ENCODE peak calls at places on chromosome 17, in eight cellular contexts. One of them, this sample, is unnamed. For H3K9me3, the result is how much of the 10 kb centered on the place peaks cover.

GRCh38 chr17:35774499-35774898 is 13.8 kb downstream of the C17orf50 start:
- DNase-seq in GM12878: no peak
- DNase-seq in CD4-positive, CD25-positive, alpha-beta regulatory T cell: no peak
- DNase-seq in AG04450: no peak
- DNase-seq in upper lobe of right lung: peak
- DNase-seq in HCT116: no peak
- DNase-seq in left ventricle myocardium inferior: no peak
- DNase-seq in stomach: peak
- DNase-seq in this sample: no peak

GRCh38 chr17:17723354-17724261 is 42.4 kb downstream of the RAI1 start:
- DNase-seq in GM12878: no peak
- DNase-seq in CD4-positive, CD25-positive, alpha-beta regulatory T cell: peak
- DNase-seq in AG04450: peak
- DNase-seq in upper lobe of right lung: no peak
- DNase-seq in HCT116: no peak
- DNase-seq in left ventricle myocardium inferior: no peak
- DNase-seq in stomach: no peak
- DNase-seq in this sample: no peak

GRCh38 chr17:74820037-74820436 is 39.6 kb downstream of the GRIN2C start:
- DNase-seq in GM12878: no peak
- DNase-seq in CD4-positive, CD25-positive, alpha-beta regulatory T cell: no peak
- DNase-seq in AG04450: no peak
- DNase-seq in upper lobe of right lung: no peak
- DNase-seq in HCT116: no peak
- DNase-seq in left ventricle myocardium inferior: no peak
- DNase-seq in stomach: no peak
- DNase-seq in this sample: no peak

GRCh38 chr17:17367931-17368330 is 64.8 kb downstream of the NT5M start:
- DNase-seq in GM12878: no peak
- DNase-seq in CD4-positive, CD25-positive, alpha-beta regulatory T cell: no peak
- DNase-seq in AG04450: no peak
- DNase-seq in upper lobe of right lung: peak
- DNase-seq in HCT116: no peak
- DNase-seq in left ventricle myocardium inferior: no peak
- DNase-seq in stomach: no peak
- DNase-seq in this sample: no peak

GRCh38 chr17:19024101-19025078 is 19.8 kb upstream of the FAM83G start:
- DNase-seq in GM12878: no peak
- DNase-seq in CD4-positive, CD25-positive, alpha-beta regulatory T cell: peak
- DNase-seq in AG04450: no peak
- DNase-seq in upper lobe of right lung: peak
- DNase-seq in HCT116: no peak
- DNase-seq in left ventricle myocardium inferior: peak
- DNase-seq in stomach: no peak
- DNase-seq in this sample: no peak

GRCh38 chr17:36877774-36878173 is 59.5 kb upstream of the LHX1 start:
- DNase-seq in GM12878: no peak
- DNase-seq in CD4-positive, CD25-positive, alpha-beta regulatory T cell: no peak
- DNase-seq in AG04450: no peak
- DNase-seq in upper lobe of right lung: no peak
- DNase-seq in HCT116: no peak
- DNase-seq in left ventricle myocardium inferior: no peak
- DNase-seq in stomach: no peak
- DNase-seq in this sample: no peak

GRCh38 chr17:51850206-51850605 is 308.3 kb downstream of the CA10 start:
- DNase-seq in GM12878: no peak
- DNase-seq in CD4-positive, CD25-positive, alpha-beta regulatory T cell: no peak
- DNase-seq in AG04450: no peak
- DNase-seq in upper lobe of right lung: no peak
- DNase-seq in HCT116: no peak
- DNase-seq in left ventricle myocardium inferior: no peak
- DNase-seq in stomach: no peak
- DNase-seq in this sample: no peak

GRCh38 chr17:83062818-83063671 is 16.4 kb upstream of the METRNL start:
- DNase-seq in GM12878: no peak
- DNase-seq in CD4-positive, CD25-positive, alpha-beta regulatory T cell: no peak
- DNase-seq in AG04450: no peak
- DNase-seq in upper lobe of right lung: peak
- DNase-seq in HCT116: no peak
- DNase-seq in left ventricle myocardium inferior: no peak
- DNase-seq in stomach: peak
- DNase-seq in this sample: no peak

GRCh38 chr17:14359251-14359939 is 58.5 kb downstream of the HS3ST3B1 start:
- DNase-seq in GM12878: peak
- DNase-seq in CD4-positive, CD25-positive, alpha-beta regulatory T cell: no peak
- DNase-seq in AG04450: no peak
- DNase-seq in upper lobe of right lung: no peak
- DNase-seq in HCT116: no peak
- DNase-seq in left ventricle myocardium inferior: no peak
- DNase-seq in stomach: no peak
- DNase-seq in this sample: peak

GRCh38 chr17:31490991-31491793 is 99.7 kb downstream of the RAB11FIP4 start:
- DNase-seq in GM12878: peak
- DNase-seq in CD4-positive, CD25-positive, alpha-beta regulatory T cell: peak
- DNase-seq in AG04450: no peak
- DNase-seq in upper lobe of right lung: no peak
- DNase-seq in HCT116: no peak
- DNase-seq in left ventricle myocardium inferior: no peak
- DNase-seq in stomach: no peak
- DNase-seq in this sample: no peak

GRCh38 chr17:75679706-75680201 is 12.6 kb downstream of the SAP30BP start:
- DNase-seq in GM12878: no peak
- DNase-seq in CD4-positive, CD25-positive, alpha-beta regulatory T cell: no peak
- DNase-seq in AG04450: no peak
- DNase-seq in upper lobe of right lung: no peak
- DNase-seq in HCT116: no peak
- DNase-seq in left ventricle myocardium inferior: no peak
- DNase-seq in stomach: peak
- DNase-seq in this sample: no peak

GRCh38 chr17:77444653-77445029 is 303.9 kb downstream of the SEC14L1 start:
- DNase-seq in GM12878: peak
- DNase-seq in CD4-positive, CD25-positive, alpha-beta regulatory T cell: peak
- DNase-seq in AG04450: no peak
- DNase-seq in upper lobe of right lung: no peak
- DNase-seq in HCT116: no peak
- DNase-seq in left ventricle myocardium inferior: peak
- DNase-seq in stomach: no peak
- DNase-seq in this sample: no peak

GRCh38 chr17:31688704-31689103 is 170.3 kb downstream of the COPRS start:
- DNase-seq in GM12878: no peak
- DNase-seq in CD4-positive, CD25-positive, alpha-beta regulatory T cell: no peak
- DNase-seq in AG04450: no peak
- DNase-seq in upper lobe of right lung: no peak
- DNase-seq in HCT116: no peak
- DNase-seq in left ventricle myocardium inferior: no peak
- DNase-seq in stomach: no peak
- DNase-seq in this sample: no peak

GRCh38 chr17:57365420-57365819 is 109.1 kb downstream of the MSI2 start:
- DNase-seq in GM12878: no peak
- DNase-seq in CD4-positive, CD25-positive, alpha-beta regulatory T cell: no peak
- DNase-seq in AG04450: no peak
- DNase-seq in upper lobe of right lung: no peak
- DNase-seq in HCT116: no peak
- DNase-seq in left ventricle myocardium inferior: no peak
- DNase-seq in stomach: no peak
- DNase-seq in this sample: no peak

GRCh38 chr17:57363580-57363979 is 107.3 kb downstream of the MSI2 start:
- DNase-seq in GM12878: no peak
- DNase-seq in CD4-positive, CD25-positive, alpha-beta regulatory T cell: no peak
- DNase-seq in AG04450: no peak
- DNase-seq in upper lobe of right lung: no peak
- DNase-seq in HCT116: no peak
- DNase-seq in left ventricle myocardium inferior: no peak
- DNase-seq in stomach: no peak
- DNase-seq in this sample: no peak

GRCh38 chr17:57366558-57367351 is 110.4 kb downstream of the MSI2 start:
- DNase-seq in GM12878: no peak
- DNase-seq in CD4-positive, CD25-positive, alpha-beta regulatory T cell: no peak
- DNase-seq in AG04450: no peak
- DNase-seq in upper lobe of right lung: no peak
- DNase-seq in HCT116: no peak
- DNase-seq in left ventricle myocardium inferior: peak
- DNase-seq in stomach: peak
- DNase-seq in this sample: no peak

GRCh38 chr17:57363998-57364645 is 107.8 kb downstream of the MSI2 start:
- DNase-seq in GM12878: no peak
- DNase-seq in CD4-positive, CD25-positive, alpha-beta regulatory T cell: no peak
- DNase-seq in AG04450: no peak
- DNase-seq in upper lobe of right lung: no peak
- DNase-seq in HCT116: no peak
- DNase-seq in left ventricle myocardium inferior: no peak
- DNase-seq in stomach: no peak
- DNase-seq in this sample: no peak

DNA sequence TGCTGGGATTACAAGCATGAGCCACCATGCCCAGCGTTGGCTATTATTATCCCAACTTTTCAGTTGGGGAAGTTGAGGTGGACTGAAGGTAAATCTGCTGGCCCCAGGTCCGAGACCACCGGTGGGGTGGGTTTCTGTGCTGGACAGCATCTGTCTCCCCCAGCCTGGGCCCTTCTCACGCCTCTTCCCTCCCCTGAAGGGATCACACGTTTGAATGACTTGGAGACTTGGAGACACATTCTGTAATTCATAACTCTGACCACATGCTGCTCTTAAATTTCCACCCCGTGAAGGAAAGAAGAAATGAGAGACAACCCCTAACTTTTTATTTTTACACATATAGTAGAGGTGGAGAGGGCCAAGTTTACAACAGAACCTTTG is 109.8 kb downstream of the MSI2 start:
- DNase-seq in GM12878: no peak
- DNase-seq in CD4-positive, CD25-positive, alpha-beta regulatory T cell: no peak
- DNase-seq in AG04450: no peak
- DNase-seq in upper lobe of right lung: no peak
- DNase-seq in HCT116: no peak
- DNase-seq in left ventricle myocardium inferior: no peak
- DNase-seq in stomach: no peak
- DNase-seq in this sample: no peak
- H3K9me3 ChIP-seq in GM12878: under half
- H3K9me3 ChIP-seq in CD4-positive, CD25-positive, alpha-beta regulatory T cell: under half
- H3K9me3 ChIP-seq in AG04450: under half
- H3K9me3 ChIP-seq in upper lobe of right lung: under half
- H3K9me3 ChIP-seq in HCT116: under half
- H3K9me3 ChIP-seq in left ventricle myocardium inferior: under half
- H3K9me3 ChIP-seq in stomach: under half
- H3K9me3 ChIP-seq in this sample: under half

DNA sequence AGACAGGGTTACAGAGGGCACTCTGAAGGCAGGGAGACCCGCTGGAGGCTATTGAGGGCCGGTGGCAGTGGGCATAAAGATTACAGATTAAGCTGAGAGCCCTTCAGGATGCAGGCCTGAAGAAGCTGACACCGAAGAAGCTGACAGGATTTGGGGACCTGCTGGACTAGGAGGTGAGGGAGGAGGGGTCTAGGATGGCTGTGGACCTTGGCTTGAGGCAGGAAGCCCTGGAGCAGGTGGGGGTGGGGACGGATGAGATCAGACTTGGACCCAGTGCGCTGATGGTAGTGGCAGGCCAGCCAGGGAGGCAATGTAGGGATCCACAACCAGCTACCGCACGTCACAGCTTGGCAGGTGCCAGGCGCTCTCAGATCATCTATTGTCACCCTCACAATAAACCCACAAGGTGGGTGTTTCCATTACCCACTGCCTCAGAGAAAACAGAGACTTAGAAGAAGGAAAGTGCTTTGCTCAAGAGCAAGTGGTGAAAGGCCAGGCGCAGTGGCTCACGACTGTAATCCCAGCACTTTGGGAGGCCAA is 888 bp upstream of the SAMD14 start:
- DNase-seq in GM12878: no peak
- DNase-seq in CD4-positive, CD25-positive, alpha-beta regulatory T cell: no peak
- DNase-seq in AG04450: no peak
- DNase-seq in upper lobe of right lung: no peak
- DNase-seq in HCT116: no peak
- DNase-seq in left ventricle myocardium inferior: no peak
- DNase-seq in stomach: no peak
- DNase-seq in this sample: no peak
- H3K9me3 ChIP-seq in GM12878: under half
- H3K9me3 ChIP-seq in CD4-positive, CD25-positive, alpha-beta regulatory T cell: under half
- H3K9me3 ChIP-seq in AG04450: under half
- H3K9me3 ChIP-seq in upper lobe of right lung: under half
- H3K9me3 ChIP-seq in HCT116: under half
- H3K9me3 ChIP-seq in left ventricle myocardium inferior: under half
- H3K9me3 ChIP-seq in stomach: under half
- H3K9me3 ChIP-seq in this sample: under half

DNA sequence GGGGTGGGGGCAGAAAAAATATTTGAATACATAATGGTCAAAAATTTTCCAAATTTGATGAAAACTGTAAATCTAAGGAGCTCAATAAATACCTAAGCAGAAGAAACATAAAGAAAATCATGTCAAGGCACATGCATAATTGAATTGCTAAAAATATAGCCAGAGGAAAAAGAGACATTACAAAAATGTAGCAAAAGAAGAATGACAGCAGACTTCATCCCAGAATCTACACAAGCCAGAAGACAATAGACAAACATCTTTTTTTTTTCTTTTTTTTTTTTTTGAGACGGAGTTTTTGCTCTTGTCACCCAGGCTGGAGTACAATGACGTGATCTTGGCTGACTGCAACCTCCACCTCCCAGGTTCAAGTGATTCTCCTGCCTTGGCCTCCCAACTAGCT is 62.0 kb upstream of the ATP2A3 start:
- DNase-seq in GM12878: no peak
- DNase-seq in CD4-positive, CD25-positive, alpha-beta regulatory T cell: no peak
- DNase-seq in AG04450: no peak
- DNase-seq in upper lobe of right lung: no peak
- DNase-seq in HCT116: no peak
- DNase-seq in left ventricle myocardium inferior: no peak
- DNase-seq in stomach: no peak
- DNase-seq in this sample: no peak
- H3K9me3 ChIP-seq in GM12878: under half
- H3K9me3 ChIP-seq in CD4-positive, CD25-positive, alpha-beta regulatory T cell: under half
- H3K9me3 ChIP-seq in AG04450: half or more
- H3K9me3 ChIP-seq in upper lobe of right lung: under half
- H3K9me3 ChIP-seq in HCT116: under half
- H3K9me3 ChIP-seq in left ventricle myocardium inferior: under half
- H3K9me3 ChIP-seq in stomach: under half
- H3K9me3 ChIP-seq in this sample: under half

DNA sequence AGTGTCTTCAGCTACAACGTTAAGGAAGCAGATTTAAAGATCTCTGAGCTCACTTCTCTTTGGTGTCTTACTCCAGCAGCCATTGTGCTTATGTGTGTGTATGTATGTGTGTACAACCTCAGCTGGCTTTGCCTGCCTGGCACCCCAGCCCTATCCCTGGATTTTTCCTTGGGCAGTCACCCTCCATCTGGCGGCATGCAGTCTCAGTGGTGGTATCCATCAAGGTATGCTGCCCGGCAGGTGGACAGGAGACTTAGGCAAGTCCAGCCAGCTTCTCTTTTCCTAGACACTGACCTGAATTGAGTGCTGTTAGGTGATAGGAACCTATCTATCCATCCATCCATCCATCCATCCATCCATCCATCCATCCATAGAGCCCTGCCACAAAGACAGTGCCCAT is 280.8 kb upstream of the CCL2 start:
- DNase-seq in GM12878: no peak
- DNase-seq in CD4-positive, CD25-positive, alpha-beta regulatory T cell: no peak
- DNase-seq in AG04450: no peak
- DNase-seq in upper lobe of right lung: no peak
- DNase-seq in HCT116: no peak
- DNase-seq in left ventricle myocardium inferior: no peak
- DNase-seq in stomach: no peak
- DNase-seq in this sample: no peak
- H3K9me3 ChIP-seq in GM12878: under half
- H3K9me3 ChIP-seq in CD4-positive, CD25-positive, alpha-beta regulatory T cell: under half
- H3K9me3 ChIP-seq in AG04450: under half
- H3K9me3 ChIP-seq in upper lobe of right lung: under half
- H3K9me3 ChIP-seq in HCT116: under half
- H3K9me3 ChIP-seq in left ventricle myocardium inferior: under half
- H3K9me3 ChIP-seq in stomach: under half
- H3K9me3 ChIP-seq in this sample: under half

This sample was measured in DND-41.